ENCODE peak calls at places on chromosomes 2 and 18, in eight cellular contexts. V is prostate gland; T is A549; B is hepatocyte; N is CD8-positive, alpha-beta T cell; C is left ventricle myocardium inferior; I is activated CD8-positive, alpha-beta T cell treated with anti-CD3 and anti-CD28 coated beads for 36 hours; Z is thoracic aorta. S is an unnamed sample.

GRCh38 chr2:223596208-223596607 is 6.0 kb downstream of the SCG2 start:
- DNase-seq in B (no peak), I (no peak), V (no peak), T (no peak), N (no peak), Z (no peak), C (no peak), S (no peak)

GRCh38 chr2:138403431-138403927 is 98.1 kb upstream of the SPOPL start:
- DNase-seq in N (no peak), I (no peak), T (no peak), V (no peak), B (no peak), Z (no peak), C (no peak), S (no peak)

GRCh38 chr2:231530099-231531085 is at the start of gene NMUR1:
- DNase-seq in I (peak), V (peak), C (peak), Z (no peak), N (peak), T (peak), B (peak), S (peak)

GRCh38 chr2:39772086-39772811 is 6.8 kb downstream of the THUMPD2 start:
- DNase-seq in B (no peak), C (no peak), N (no peak), V (no peak), I (no peak), Z (no peak), T (no peak), S (no peak)

GRCh38 chr18:51051105-51051712 is 21.2 kb downstream of the SMAD4 start:
- DNase-seq in C (no peak), I (no peak), V (peak), N (no peak), B (peak), Z (no peak), T (peak), S (no peak)

GRCh38 chr2:231673348-231673770 is 35.0 kb upstream of the PTMA start:
- DNase-seq in T (peak), I (no peak), B (peak), N (no peak), V (no peak), Z (no peak), C (peak), S (no peak)

GRCh38 chr2:56613917-56614316 is 430.1 kb downstream of the CCDC85A start:
- DNase-seq in N (no peak), B (no peak), C (no peak), I (no peak), V (no peak), Z (no peak), T (no peak), S (no peak)

GRCh38 chr2:28576714-28577113 is 80.9 kb downstream of the PLB1 start:
- DNase-seq in B (no peak), T (no peak), I (no peak), Z (no peak), N (no peak), V (no peak), C (no peak), S (no peak)

GRCh38 chr2:18425186-18425585 is 135.3 kb downstream of the RDH14 start:
- DNase-seq in N (no peak), B (no peak), C (no peak), I (no peak), Z (no peak), V (no peak), T (no peak), S (no peak)
- TF ChIP-seq CTCF in N (no peak), B (no peak), C (no peak), I (no peak), Z (no peak), V (no peak), T (no peak), S (no peak)

GRCh38 chr18:63844254-63844653 is 43.3 kb upstream of the SERPINB2 start:
- DNase-seq in T (no peak), V (no peak), I (no peak), Z (no peak), C (no peak), N (no peak), B (peak), S (no peak)

GRCh38 chr18:63850636-63851035 is 36.9 kb upstream of the SERPINB2 start:
- DNase-seq in I (no peak), Z (no peak), B (no peak), N (no peak), C (no peak), T (no peak), V (no peak), S (no peak)

GRCh38 chr18:63843008-63843407 is 44.5 kb upstream of the SERPINB2 start:
- DNase-seq in B (no peak), N (no peak), C (no peak), I (no peak), V (no peak), Z (no peak), T (no peak), S (no peak)

GRCh38 chr18:63850010-63850409 is 37.5 kb upstream of the SERPINB2 start:
- DNase-seq in T (peak), I (peak), C (no peak), N (no peak), Z (no peak), V (peak), B (peak), S (no peak)

GRCh38 chr18:63848159-63848558 is 39.3 kb upstream of the SERPINB2 start:
- DNase-seq in V (peak), B (peak), N (no peak), C (no peak), T (peak), Z (no peak), I (peak), S (no peak)
- TF ChIP-seq CTCF in V (peak), B (peak), N (no peak), C (peak), T (peak), Z (no peak), I (peak), S (no peak)

DNA sequence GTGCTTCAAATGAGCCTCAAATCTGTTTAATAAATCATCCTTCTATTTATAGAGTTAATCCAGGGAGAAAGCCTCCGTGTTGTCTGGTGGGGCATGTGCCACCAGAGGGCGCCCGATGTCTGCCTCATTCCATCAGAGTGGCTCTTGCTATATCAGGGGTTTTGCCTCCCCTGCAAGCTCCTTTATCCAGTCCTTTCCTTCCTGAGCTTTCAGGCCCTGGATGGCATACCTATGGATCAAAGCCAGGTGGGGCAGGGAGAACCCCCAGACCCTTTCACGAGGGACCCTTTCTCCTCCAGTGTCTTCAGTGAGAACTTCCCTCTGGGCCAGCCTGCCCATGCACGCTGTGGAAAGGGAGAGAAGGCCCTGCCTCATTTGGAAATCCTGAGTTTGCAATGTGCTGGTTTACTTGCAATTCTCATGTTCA is 39.8 kb downstream of the RDH14 start:
- DNase-seq in V (peak), T (peak), C (peak), N (peak), B (peak), Z (peak), I (peak), S (peak)
- TF ChIP-seq CTCF in V (peak), T (peak), C (peak), N (peak), B (peak), Z (peak), I (peak), S (no peak)

GRCh38 chr18:77197073-77197472 is 52.6 kb upstream of the GALR1 start:
- DNase-seq in N (no peak), C (no peak), B (no peak), T (no peak), V (no peak), I (no peak), Z (no peak), S (no peak)
- TF ChIP-seq CTCF in N (no peak), C (no peak), B (no peak), T (no peak), V (no peak), I (no peak), Z (no peak), S (no peak)

DNA sequence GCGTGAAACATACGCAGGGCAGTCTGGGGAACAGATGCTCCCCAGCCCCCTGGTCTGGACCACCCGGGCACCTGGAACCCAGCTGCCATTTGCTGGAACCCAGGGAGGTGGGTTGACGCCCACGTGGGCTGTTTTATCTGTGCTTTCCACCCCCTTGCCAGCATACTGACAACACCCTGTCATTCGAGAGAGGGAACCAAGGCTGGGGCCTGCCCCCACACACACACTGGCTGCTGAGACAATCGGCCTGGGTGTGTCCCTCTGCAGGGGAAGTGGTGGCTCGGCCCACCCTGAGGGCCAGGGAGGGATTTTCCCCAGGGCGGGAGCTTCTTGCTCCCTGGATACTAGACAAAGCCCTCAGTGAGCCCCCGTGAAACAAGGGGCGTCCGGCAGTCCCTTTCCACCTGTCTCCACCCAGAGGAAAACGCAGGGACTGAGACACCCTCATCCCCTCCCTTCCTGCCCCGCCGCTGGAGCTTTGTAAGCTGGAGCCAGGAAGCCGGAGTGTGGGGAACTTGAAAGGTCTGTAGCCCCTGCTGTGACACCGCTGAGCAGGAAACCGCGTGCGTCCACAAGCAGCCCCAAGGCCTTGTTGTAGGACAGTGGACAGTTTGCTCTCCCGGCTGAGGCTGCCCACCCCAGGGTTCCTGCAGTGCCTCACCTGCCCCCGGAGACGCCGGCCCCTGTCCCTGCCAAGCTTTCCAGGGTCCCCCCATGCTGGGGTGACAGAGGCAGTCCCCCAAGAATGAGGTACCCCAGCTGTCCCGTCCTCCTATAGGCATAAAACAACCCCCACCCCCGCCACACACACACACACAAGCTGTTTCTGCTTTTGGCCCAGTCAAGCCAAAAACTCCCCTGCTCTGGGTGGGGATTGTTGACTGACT is 14.1 kb upstream of the KLF11 start:
- DNase-seq in T (no peak), I (peak), Z (no peak), C (peak), B (peak), V (no peak), N (no peak), S (no peak)
- TF ChIP-seq CTCF in T (no peak), I (no peak), Z (no peak), C (peak), B (no peak), V (no peak), N (no peak), S (no peak)

S was measured in omental fat pad.